ENCODE peak calls at places on chromosome 22, in five cellular contexts. O, A, S, C and Y are unnamed samples.
A peak's percentile ranks its signal among the peaks of the same experiment; 100 is the strongest.

GRCh38 chr22:23689414-23689813 is 1.4 kb upstream of the RGL4 start:
- DNase-seq in O (no peak), A (no peak), S (no peak), C (no peak), Y (no peak)

GRCh38 chr22:42347281-42347824 is 76.9 kb upstream of the TCF20 start:
- DNase-seq in O (no peak), A (no peak), S (no peak), C (no peak), Y (no peak)

GRCh38 chr22:28395920-28396447 is 283.7 kb downstream of the TTC28 start:
- DNase-seq in O (no peak), A (no peak), S (peak; percentile 11), C (no peak), Y (no peak)

GRCh38 chr22:36225333-36225922 is 13.9 kb downstream of the APOL2 start:
- DNase-seq in O (no peak), A (no peak), S (no peak), C (no peak), Y (no peak)

GRCh38 chr22:44091021-44091721 is 67.1 kb downstream of the PARVB start:
- DNase-seq in O (no peak), A (no peak), S (no peak), C (no peak), Y (no peak)

GRCh38 chr22:42915980-42916765 is 59.1 kb upstream of the ARFGAP3 start:
- DNase-seq in O (no peak), A (no peak), S (no peak), C (no peak), Y (no peak)

GRCh38 chr22:43168416-43169309 is 17.3 kb downstream of the TSPO start:
- DNase-seq in O (no peak), A (no peak), S (no peak), C (no peak), Y (no peak)

GRCh38 chr22:43446881-43447280 is 35.1 kb downstream of the MPPED1 start:
- DNase-seq in O (no peak), A (no peak), S (no peak), C (no peak), Y (no peak)

GRCh38 chr22:39348909-39349505 is 784 bp upstream of the SYNGR1 start:
- DNase-seq in O (no peak), A (no peak), S (no peak), C (no peak), Y (no peak)

GRCh38 chr22:40862537-40862936 is 624 bp upstream of the DNAJB7 start:
- DNase-seq in O (no peak), A (no peak), S (no peak), C (no peak), Y (no peak)

GRCh38 chr22:18078329-18079041 is 695 bp downstream of the PEX26 start:
- DNase-seq in O (no peak), A (no peak), S (peak; percentile 40), C (no peak), Y (no peak)

GRCh38 chr22:34841321-34841901 is 224.5 kb upstream of the ISX start:
- DNase-seq in O (no peak), A (no peak), S (no peak), C (peak; percentile 61), Y (no peak)

GRCh38 chr22:23137905-23138520 is 3.8 kb downstream of the RSPH14 start:
- DNase-seq in O (peak; percentile 86), A (no peak), S (peak; percentile 71), C (no peak), Y (no peak)

GRCh38 chr22:38112361-38112760 is 1.9 kb upstream of the BAIAP2L2 start:
- DNase-seq in O (no peak), A (no peak), S (no peak), C (no peak), Y (no peak)

GRCh38 chr22:23753371-23753770 is 854 bp downstream of the VPREB3 start:
- DNase-seq in O (no peak), A (no peak), S (no peak), C (no peak), Y (no peak)

GRCh38 chr22:39994566-39995345 is at the start of gene FAM83F:
- DNase-seq in O (no peak), A (peak; percentile 69), S (no peak), C (no peak), Y (no peak)

GRCh38 chr22:48099671-48100070 is 1337.2 kb downstream of the TBC1D22A start:
- DNase-seq in O (no peak), A (no peak), S (no peak), C (no peak), Y (no peak)
- TF ChIP-seq TAF1 in O (no peak), A (no peak), S (no peak), C (no peak), Y (no peak)

DNA sequence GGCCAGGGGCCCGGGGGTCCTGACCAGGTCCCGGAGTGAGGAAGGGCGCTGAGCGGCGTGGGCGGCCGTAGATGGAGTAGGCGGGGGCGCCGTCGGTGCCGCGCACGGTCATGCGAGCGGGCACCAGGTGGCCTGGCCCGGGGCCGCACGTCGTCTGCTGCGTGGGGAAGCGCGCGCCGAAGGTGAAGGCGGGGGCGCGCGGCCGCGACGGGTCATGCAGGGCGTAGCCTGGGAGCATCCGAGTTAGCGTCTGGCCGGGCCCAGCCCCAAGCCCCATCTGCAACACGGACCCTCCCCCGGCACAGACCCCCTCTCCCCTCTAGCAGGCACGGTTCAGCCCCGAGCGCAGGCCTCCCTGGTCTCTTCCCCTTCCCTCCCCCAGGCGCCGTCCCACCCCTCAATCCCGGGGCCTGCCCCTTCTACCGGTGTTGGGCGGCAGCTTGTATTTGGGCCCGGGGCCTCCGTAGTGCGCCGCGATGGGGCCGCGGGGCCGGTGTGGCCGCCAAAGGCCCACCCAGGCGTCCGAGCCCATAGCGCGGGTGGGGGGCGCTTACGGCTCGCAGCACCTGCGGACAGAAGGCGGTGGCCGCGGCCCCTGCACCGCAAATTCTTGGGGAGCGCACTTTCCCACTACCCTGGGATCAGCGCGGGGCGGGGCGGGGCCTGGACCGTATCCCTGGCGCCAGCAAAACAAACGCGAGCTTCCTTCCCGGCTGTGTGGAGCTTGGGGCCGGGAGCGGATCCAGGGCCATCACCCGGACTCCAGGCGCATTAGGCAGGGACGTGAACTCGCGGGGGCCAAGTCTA is 1.9 kb upstream of the TYMP start:
- DNase-seq in O (no peak), A (peak; percentile 52), S (no peak), C (no peak), Y (peak; percentile 63)
- TF ChIP-seq POLR2A in O (no peak), A (peak; percentile 53), S (no peak), C (no peak), Y (peak; percentile 38)

DNA sequence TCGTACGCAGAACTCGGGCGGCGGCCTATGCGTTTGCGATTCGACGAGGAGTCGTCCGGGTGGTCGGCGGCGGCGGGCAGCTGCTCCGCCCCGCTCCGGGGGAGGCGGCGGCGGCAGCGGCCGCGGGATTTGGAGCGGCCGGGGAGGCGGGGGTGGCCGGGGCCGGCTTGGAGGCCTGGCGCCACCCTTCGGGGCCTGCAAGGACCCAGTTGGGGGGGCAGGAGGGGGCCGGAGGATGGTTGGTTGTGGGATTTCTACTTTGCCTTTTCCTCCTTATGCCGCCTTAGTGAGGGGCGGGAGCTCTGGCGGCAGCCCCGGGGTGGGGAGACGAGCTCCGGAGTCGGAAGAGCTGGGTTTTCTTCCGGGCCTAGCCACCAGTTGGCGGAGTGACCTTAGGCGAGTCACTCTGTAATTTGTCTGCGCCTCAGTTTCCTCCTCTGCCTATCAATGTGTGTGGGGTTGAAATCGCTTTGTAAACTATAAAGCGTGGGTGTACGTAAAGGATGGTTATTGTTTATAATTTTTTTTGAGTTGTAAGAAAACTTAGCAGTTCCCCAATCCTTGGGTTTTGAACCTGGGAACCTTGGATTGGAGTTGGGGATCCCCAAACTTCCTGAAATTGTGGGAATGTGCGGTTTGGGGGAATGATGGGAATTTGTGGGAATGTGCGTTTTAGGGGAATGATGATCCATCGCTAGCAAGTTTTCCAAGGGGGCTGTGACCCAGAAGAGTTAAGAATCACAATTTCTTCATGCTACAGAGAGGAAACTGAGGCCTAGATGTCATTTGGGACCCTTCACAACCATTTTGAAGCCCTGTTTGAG is 679 bp downstream of the TUG1 start:
- DNase-seq in O (no peak), A (no peak), S (peak; percentile 62), C (no peak), Y (no peak)
- TF ChIP-seq TAF1 in O (no peak), A (no peak), S (no peak), C (no peak), Y (no peak)

DNA sequence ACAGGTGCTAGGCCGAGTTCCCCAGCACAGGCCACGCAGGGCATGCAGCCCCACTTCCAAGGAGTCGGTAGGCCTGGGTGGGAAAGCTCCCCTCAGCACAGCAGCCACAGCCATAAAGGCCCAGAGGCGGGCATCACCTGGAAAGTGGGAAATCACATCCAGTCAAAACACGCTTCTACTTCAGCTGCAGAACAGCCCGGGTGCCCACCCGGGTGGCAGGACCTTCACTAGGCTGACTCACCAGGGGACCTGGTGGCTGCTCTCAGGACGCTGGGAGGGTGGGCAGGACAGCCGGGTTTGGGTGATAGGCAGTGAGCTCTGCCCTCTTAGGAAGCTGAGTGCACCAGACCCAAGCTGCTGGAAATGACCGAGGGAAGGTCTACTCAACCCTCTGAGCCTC is 7.3 kb downstream of the KIAA0930 start:
- DNase-seq in O (no peak), A (no peak), S (no peak), C (no peak), Y (no peak)
- TF ChIP-seq POLR2A in O (no peak), A (no peak), S (no peak), C (no peak), Y (peak; percentile 4)

GRCh38 chr22:48378673-48379072 is 1449.0 kb downstream of the BRD1 start:
- DNase-seq in O (no peak), A (no peak), S (no peak), C (no peak), Y (no peak)
- TF ChIP-seq TAF1 in O (no peak), A (no peak), S (no peak), C (no peak), Y (no peak)

DNA sequence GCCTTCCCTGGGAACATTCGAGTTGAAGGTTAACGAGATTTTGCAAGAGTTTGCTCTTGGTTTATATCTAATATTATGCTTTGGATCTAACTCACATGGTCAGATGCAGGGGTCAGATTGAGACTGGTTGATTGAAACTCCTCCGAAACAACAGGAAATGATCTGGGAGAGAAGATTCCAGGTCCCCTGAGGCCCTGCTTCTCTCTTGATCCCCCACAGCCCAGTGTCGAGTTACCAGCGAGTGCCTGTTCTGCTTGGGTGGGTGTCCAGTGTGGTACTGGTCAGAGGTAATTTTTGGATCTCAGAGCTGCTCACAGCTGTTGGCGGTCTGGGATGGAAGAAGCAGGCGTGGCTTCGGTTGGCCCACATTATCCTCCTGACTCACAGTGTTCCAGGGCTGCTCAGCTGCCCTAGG is 9.2 kb downstream of the FBLN1 start:
- DNase-seq in O (no peak), A (no peak), S (no peak), C (no peak), Y (no peak)
- TF ChIP-seq POLR2A in O (no peak), A (no peak), S (no peak), C (no peak), Y (no peak)